ENCODE peak calls at places on chromosomes 4 and X, in ten cellular contexts. A is mammary epithelial cell, N is PC-9, J is neuronal stem cell, S is IMR-90, L is neural progenitor cell, Z is astrocyte, Y is fibroblast of lung, Q is PC-3, B is trophoblast cell. V is an unnamed sample.

GRCh38 chrX:22742174-22742573 is 257.6 kb upstream of the DDX53 start:
- DNase-seq in A (peak), N (no peak), J (no peak), S (peak), L (no peak), Z (peak), Y (peak), Q (peak), B (no peak), V (no peak)

GRCh38 chrX:7711167-7711566 is 131.8 kb upstream of the VCX start:
- DNase-seq in A (peak), N (no peak), J (no peak), S (no peak), L (no peak), Z (no peak), Y (no peak), Q (no peak), B (no peak), V (peak)

GRCh38 chr4:105966046-105966445 is 70.8 kb downstream of the NPNT start:
- DNase-seq in A (peak), N (peak), J (no peak), S (peak), L (no peak), Z (peak), Y (peak), Q (peak), B (no peak), V (peak)

GRCh38 chr4:26150948-26151347 is 169.9 kb upstream of the RBPJ start:
- DNase-seq in A (peak), N (no peak), J (no peak), S (peak), L (no peak), Z (peak), Y (peak), Q (peak), B (no peak), V (no peak)

GRCh38 chrX:154526901-154527675 is 11.1 kb upstream of the FAM3A start:
- DNase-seq in A (peak), N (peak), J (peak), S (peak), L (peak), Z (peak), Y (peak), Q (peak), B (peak), V (no peak)

GRCh38 chrX:118156254-118156952 is 39.8 kb upstream of the KLHL13 start:
- DNase-seq in A (no peak), N (no peak), J (no peak), S (no peak), L (no peak), Z (no peak), Y (no peak), Q (no peak), B (no peak), V (no peak)

GRCh38 chrX:23434356-23434884 is 99.8 kb downstream of the PTCHD1 start:
- DNase-seq in A (peak), N (no peak), J (no peak), S (peak), L (peak), Z (peak), Y (peak), Q (peak), B (no peak), V (no peak)

GRCh38 chr4:150069361-150069760 is 8.9 kb upstream of the DCLK2 start:
- DNase-seq in A (no peak), N (no peak), J (no peak), S (no peak), L (no peak), Z (no peak), Y (peak), Q (no peak), B (no peak), V (no peak)

GRCh38 chr4:24642941-24643628 is 58.7 kb upstream of the DHX15 start:
- DNase-seq in A (no peak), N (peak), J (no peak), S (peak), L (no peak), Z (peak), Y (peak), Q (peak), B (peak), V (no peak)

GRCh38 chr4:52094746-52095145 is 43.6 kb downstream of the SPATA18 start:
- DNase-seq in A (no peak), N (no peak), J (no peak), S (no peak), L (no peak), Z (no peak), Y (no peak), Q (no peak), B (no peak), V (no peak)

GRCh38 chr4:101724093-101724492 is 66.4 kb upstream of the BANK1 start:
- DNase-seq in A (no peak), N (no peak), J (no peak), S (no peak), L (no peak), Z (no peak), Y (no peak), Q (no peak), B (no peak), V (no peak)

GRCh38 chrX:136711147-136711546 is 63.2 kb downstream of the CD40LG start:
- DNase-seq in A (peak), N (peak), J (no peak), S (peak), L (peak), Z (no peak), Y (peak), Q (peak), B (no peak), V (no peak)

GRCh38 chr4:73911746-73912145 is 42.6 kb downstream of the CXCL1 start:
- DNase-seq in A (no peak), N (no peak), J (no peak), S (no peak), L (no peak), Z (no peak), Y (no peak), Q (no peak), B (no peak), V (no peak)

GRCh38 chr4:38177792-38178665 is 217.8 kb downstream of the PTTG2 start:
- DNase-seq in A (no peak), N (no peak), J (no peak), S (no peak), L (no peak), Z (no peak), Y (peak), Q (no peak), B (no peak), V (no peak)

GRCh38 chrX:100976211-100976610 is 6.7 kb downstream of the ARL13A start:
- DNase-seq in A (no peak), N (no peak), J (no peak), S (peak), L (no peak), Z (peak), Y (no peak), Q (peak), B (no peak), V (no peak)

GRCh38 chrX:30898886-30899285 is 9.8 kb upstream of the TAB3 start:
- DNase-seq in A (no peak), N (no peak), J (no peak), S (no peak), L (no peak), Z (no peak), Y (no peak), Q (no peak), B (no peak), V (no peak)

GRCh38 chr4:186934841-186935443 is 211.3 kb upstream of the FAT1 start:
- DNase-seq in A (peak), N (no peak), J (no peak), S (no peak), L (no peak), Z (no peak), Y (no peak), Q (peak), B (peak), V (no peak)

GRCh38 chr4:112189754-112190153 is 41.8 kb upstream of the AP1AR start:
- DNase-seq in A (no peak), N (no peak), J (no peak), S (peak), L (no peak), Z (no peak), Y (peak), Q (peak), B (no peak), V (no peak)

GRCh38 chrX:30888526-30889146 is 418 bp downstream of the TAB3 start:
- DNase-seq in A (no peak), N (no peak), J (no peak), S (no peak), L (no peak), Z (peak), Y (peak), Q (no peak), B (no peak), V (no peak)

GRCh38 chrX:119605398-119605738 is 856 bp downstream of the NKRF start:
- DNase-seq in A (peak), N (no peak), J (no peak), S (no peak), L (no peak), Z (no peak), Y (no peak), Q (no peak), B (no peak), V (no peak)

GRCh38 chr4:73308286-73308685 is 49.7 kb upstream of the ANKRD17 start:
- DNase-seq in A (peak), N (no peak), J (no peak), S (peak), L (peak), Z (peak), Y (peak), Q (peak), B (no peak), V (no peak)

GRCh38 chr4:123506311-123506685 is 109.7 kb downstream of the SPRY1 start:
- DNase-seq in A (no peak), N (no peak), J (no peak), S (no peak), L (no peak), Z (no peak), Y (no peak), Q (no peak), B (no peak), V (no peak)

GRCh38 chrX:24877854-24878650 is 137.7 kb downstream of the ARX start:
- DNase-seq in A (no peak), N (no peak), J (no peak), S (peak), L (no peak), Z (peak), Y (no peak), Q (peak), B (no peak), V (no peak)

GRCh38 chr4:101274888-101275752 is 72.2 kb downstream of the PPP3CA start:
- DNase-seq in A (no peak), N (no peak), J (no peak), S (no peak), L (no peak), Z (no peak), Y (no peak), Q (no peak), B (no peak), V (no peak)

GRCh38 chrX:135530097-135530496 is 9.6 kb downstream of the INTS6L start:
- DNase-seq in A (no peak), N (no peak), J (no peak), S (no peak), L (no peak), Z (no peak), Y (no peak), Q (no peak), B (no peak), V (no peak)

GRCh38 chr4:87565746-87566145 is 36.6 kb upstream of the SPARCL1 start:
- DNase-seq in A (no peak), N (no peak), J (no peak), S (no peak), L (no peak), Z (no peak), Y (no peak), Q (no peak), B (no peak), V (no peak)

GRCh38 chr4:100008048-100008447 is 58.0 kb upstream of the H2AZ1 start:
- DNase-seq in A (peak), N (no peak), J (no peak), S (peak), L (no peak), Z (peak), Y (peak), Q (no peak), B (peak), V (peak)

GRCh38 chrX:3960952-3961351 is 247.5 kb upstream of the PRKX start:
- DNase-seq in A (no peak), N (no peak), J (no peak), S (no peak), L (no peak), Z (no peak), Y (no peak), Q (no peak), B (no peak), V (no peak)

GRCh38 chr4:113146876-113147358 is 97.5 kb downstream of the ANK2 start:
- DNase-seq in A (no peak), N (no peak), J (no peak), S (no peak), L (no peak), Z (no peak), Y (peak), Q (no peak), B (no peak), V (no peak)

GRCh38 chrX:10017866-10018265 is 50.7 kb downstream of the CLDN34 start:
- DNase-seq in A (peak), N (peak), J (no peak), S (peak), L (no peak), Z (peak), Y (peak), Q (peak), B (no peak), V (peak)

GRCh38 chrX:118346258-118347094 is 570 bp downstream of the WDR44 start:
- DNase-seq in A (peak), N (no peak), J (peak), S (no peak), L (peak), Z (no peak), Y (no peak), Q (peak), B (no peak), V (no peak)

GRCh38 chr4:84499065-84499982 is at the start of gene NKX6-1:
- DNase-seq in A (peak), N (peak), J (peak), S (peak), L (peak), Z (peak), Y (peak), Q (peak), B (peak), V (no peak)

GRCh38 chr4:93072292-93072691 is 756.3 kb upstream of the ATOH1 start:
- DNase-seq in A (no peak), N (no peak), J (no peak), S (no peak), L (no peak), Z (no peak), Y (no peak), Q (no peak), B (no peak), V (no peak)

GRCh38 chr4:172142331-172142738 is 329.1 kb downstream of the GALNTL6 start:
- DNase-seq in A (no peak), N (no peak), J (no peak), S (peak), L (no peak), Z (peak), Y (peak), Q (peak), B (peak), V (no peak)

GRCh38 chr4:44845993-44846392 is 119.6 kb upstream of the GNPDA2 start:
- DNase-seq in A (no peak), N (no peak), J (no peak), S (no peak), L (no peak), Z (no peak), Y (no peak), Q (no peak), B (no peak), V (no peak)

GRCh38 chr4:2087170-2087569 is 28.0 kb downstream of the NAT8L start:
- DNase-seq in A (no peak), N (no peak), J (no peak), S (no peak), L (no peak), Z (no peak), Y (no peak), Q (peak), B (peak), V (no peak)

GRCh38 chr4:135244605-135245146 is 1043.1 kb upstream of the PABPC4L start:
- DNase-seq in A (no peak), N (no peak), J (no peak), S (no peak), L (no peak), Z (peak), Y (peak), Q (no peak), B (no peak), V (no peak)

GRCh38 chr4:156475322-156475721 is 496.3 kb downstream of the PDGFC start:
- DNase-seq in A (peak), N (no peak), J (no peak), S (peak), L (peak), Z (peak), Y (peak), Q (peak), B (peak), V (no peak)

GRCh38 chr4:156473175-156473574 is 498.4 kb downstream of the PDGFC start:
- DNase-seq in A (no peak), N (no peak), J (no peak), S (no peak), L (no peak), Z (no peak), Y (no peak), Q (no peak), B (no peak), V (no peak)

GRCh38 chr4:156476359-156476758 is 495.2 kb downstream of the PDGFC start:
- DNase-seq in A (peak), N (peak), J (no peak), S (peak), L (no peak), Z (peak), Y (peak), Q (peak), B (peak), V (peak)

DNA sequence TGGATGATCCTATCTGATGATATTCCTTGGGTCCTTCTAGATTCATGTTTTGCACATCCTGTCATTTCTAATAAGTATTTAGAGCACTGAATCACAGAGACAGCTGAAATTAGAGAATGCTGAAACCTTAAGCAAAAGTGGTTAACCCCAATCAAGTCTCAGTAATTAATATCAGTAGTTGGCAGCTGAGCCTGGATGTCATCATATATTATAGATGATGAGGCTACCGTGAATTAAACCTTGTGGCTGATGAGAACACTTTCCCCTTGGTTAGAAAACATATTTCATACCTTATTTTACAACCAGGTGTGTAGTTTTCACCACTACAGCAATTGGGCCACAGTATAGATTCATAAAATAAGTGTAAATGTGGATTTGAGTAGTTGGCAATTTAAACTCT is 499.0 kb downstream of the PDGFC start:
- DNase-seq in A (peak), N (no peak), J (no peak), S (no peak), L (no peak), Z (peak), Y (no peak), Q (no peak), B (no peak), V (no peak)
- H2AFZ ChIP-seq in A (no peak), N (no peak), J (no peak), S (no peak), L (no peak), Z (no peak), Y (no peak), Q (no peak), B (no peak), V (peak)

DNA sequence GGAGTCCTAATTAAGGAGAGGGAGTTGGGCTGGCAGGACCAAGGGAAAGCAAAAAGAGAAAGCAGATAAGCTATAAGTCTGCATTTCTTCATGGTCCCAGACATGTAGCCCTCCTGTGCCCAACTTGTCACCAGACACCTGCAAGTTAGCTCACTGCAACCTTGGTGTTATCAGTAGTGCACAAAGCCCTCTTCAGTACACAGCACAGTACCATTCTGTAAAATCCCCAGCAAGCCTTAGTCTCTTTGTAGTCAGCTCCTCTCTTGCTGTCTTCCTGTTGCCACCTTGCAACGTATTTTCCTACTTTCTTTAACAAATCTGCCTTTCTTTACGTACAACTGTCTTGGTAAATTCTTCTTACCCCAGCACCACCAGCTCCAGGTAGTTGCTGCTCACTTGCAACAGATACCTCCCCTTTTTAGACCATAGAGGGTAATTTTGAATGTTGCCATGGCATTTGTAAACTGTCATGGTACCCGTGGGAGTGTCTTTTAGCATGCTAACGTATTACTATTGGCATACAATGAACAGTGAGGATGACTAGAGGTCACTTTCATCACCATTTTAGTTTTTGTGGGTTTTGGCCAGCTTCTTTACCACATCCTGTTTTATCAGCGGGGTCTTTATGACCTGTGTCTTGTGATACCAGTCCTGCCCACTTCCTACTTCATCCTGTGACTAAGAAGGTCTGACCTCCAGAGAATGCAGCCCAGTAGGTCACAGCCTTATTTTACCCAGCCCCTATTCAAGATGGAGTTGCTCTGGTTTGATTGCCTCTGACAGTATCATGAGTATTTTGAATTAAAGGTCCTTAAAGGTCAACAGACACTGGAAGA is 28.3 kb upstream of the AP1S2 start:
- DNase-seq in A (peak), N (peak), J (no peak), S (peak), L (no peak), Z (peak), Y (peak), Q (peak), B (no peak), V (no peak)
- H3K4me2 ChIP-seq in A (no peak), N (peak), J (no peak), S (no peak), L (no peak), Z (no peak), Y (no peak), Q (no peak), B (no peak), V (no peak)

DNA sequence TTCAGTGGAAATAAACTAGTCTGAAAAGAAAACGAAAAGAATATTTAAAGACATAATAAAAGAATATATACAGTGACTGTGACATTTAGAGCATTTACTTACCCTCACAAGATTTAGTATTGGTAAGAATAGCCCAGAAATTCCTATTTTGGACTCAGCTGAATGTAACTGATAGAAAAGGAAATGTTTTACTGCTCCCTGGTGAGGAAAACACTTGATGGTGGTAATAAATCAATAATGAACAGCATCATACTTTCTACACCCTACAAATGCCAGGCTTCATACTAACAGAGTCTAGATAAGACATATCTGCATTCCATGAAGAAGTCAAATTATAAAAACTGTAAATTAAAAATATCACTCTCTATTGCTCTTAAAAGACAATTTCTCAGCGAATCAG is 753.5 kb upstream of the PCDH10 start:
- DNase-seq in A (no peak), N (no peak), J (no peak), S (no peak), L (no peak), Z (peak), Y (no peak), Q (no peak), B (no peak), V (no peak)
- H2AFZ ChIP-seq in A (no peak), N (no peak), J (no peak), S (no peak), L (no peak), Z (no peak), Y (no peak), Q (no peak), B (no peak), V (no peak)

GRCh38 chr4:81714251-81714650 is 242.5 kb upstream of the RASGEF1B start:
- DNase-seq in A (no peak), N (no peak), J (no peak), S (no peak), L (peak), Z (no peak), Y (no peak), Q (no peak), B (no peak), V (no peak)

GRCh38 chr4:81712714-81713113 is 241.0 kb upstream of the RASGEF1B start:
- DNase-seq in A (no peak), N (no peak), J (no peak), S (no peak), L (no peak), Z (no peak), Y (no peak), Q (no peak), B (no peak), V (no peak)

DNA sequence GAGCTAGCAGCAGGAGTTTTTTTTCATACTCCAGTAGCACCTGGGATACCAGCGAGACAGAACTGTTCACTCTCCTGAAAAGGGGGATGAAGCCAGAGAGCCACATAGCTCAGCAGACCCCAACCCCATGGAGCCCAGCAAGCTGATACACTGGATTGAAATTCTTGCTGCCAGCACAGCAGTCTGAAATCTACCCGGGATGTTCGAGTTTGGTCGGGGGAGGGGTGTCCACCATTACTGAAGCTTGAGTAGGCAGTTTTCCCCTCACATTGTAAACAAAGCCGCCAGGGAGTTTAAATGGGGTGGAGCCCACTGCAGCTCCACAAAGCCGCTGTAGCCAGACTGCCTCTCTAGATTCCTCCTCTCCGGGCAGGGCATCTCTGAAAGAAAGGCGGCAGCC is 243.6 kb upstream of the RASGEF1B start:
- DNase-seq in A (no peak), N (no peak), J (peak), S (no peak), L (peak), Z (no peak), Y (no peak), Q (no peak), B (no peak), V (no peak)
- H3K4me2 ChIP-seq in A (no peak), N (no peak), J (peak), S (no peak), L (peak), Z (no peak), Y (no peak), Q (no peak), B (no peak), V (no peak)